ENCODE peak calls at places on chromosomes 12 and 14, in eight cellular contexts. O is HCT116, A is suprapubic skin, P is endothelial cell of umbilical vein, E is transverse colon, N is GM12892, B is K562, W is sigmoid colon. D is an unnamed sample.

GRCh38 chr14:28381656-28382055 is 384.9 kb upstream of the FOXG1 start:
- DNase-seq in W (no peak), E (no peak), B (no peak), P (no peak), A (no peak), N (no peak), O (no peak), D (no peak)

GRCh38 chr12:120916561-120916960 is 12.4 kb upstream of the SPPL3 start:
- DNase-seq in O (no peak), A (no peak), B (no peak), W (no peak), N (no peak), E (no peak), P (no peak), D (no peak)

GRCh38 chr12:99059824-99060526 is 414.9 kb downstream of the APAF1 start:
- DNase-seq in P (no peak), N (no peak), E (no peak), O (no peak), W (no peak), A (no peak), B (no peak), D (no peak)

GRCh38 chr12:94805749-94806148 is 155.4 kb upstream of the TMCC3 start:
- DNase-seq in W (no peak), A (no peak), O (no peak), E (no peak), N (no peak), P (peak; percentile 80), B (no peak), D (no peak)

GRCh38 chr12:10098762-10099161 is at the start of gene CLEC1A:
- DNase-seq in B (no peak), E (no peak), P (peak; percentile 82), A (no peak), N (no peak), O (no peak), W (no peak), D (no peak)

GRCh38 chr12:106386836-106387555 is 29.4 kb downstream of the POLR3B start:
- DNase-seq in W (no peak), E (no peak), O (no peak), A (no peak), B (no peak), P (no peak), N (no peak), D (no peak)

GRCh38 chr12:125776212-125776611 is 711.0 kb downstream of the AACS start:
- DNase-seq in A (no peak), P (no peak), O (no peak), N (no peak), E (no peak), W (no peak), B (no peak), D (no peak)

GRCh38 chr14:105076805-105077648 is 11.8 kb upstream of the GPR132 start:
- DNase-seq in A (peak; percentile 61), O (no peak), B (no peak), P (no peak), W (no peak), N (no peak), E (no peak), D (peak; percentile 83)

GRCh38 chr14:36238666-36239363 is 62.3 kb upstream of the PTCSC3 start:
- DNase-seq in W (no peak), B (no peak), E (no peak), A (no peak), P (no peak), N (no peak), O (no peak), D (no peak)

GRCh38 chr12:103879048-103879692 is 38.1 kb upstream of the NT5DC3 start:
- DNase-seq in O (no peak), N (no peak), E (no peak), W (no peak), A (no peak), B (no peak), P (no peak), D (no peak)

DNA sequence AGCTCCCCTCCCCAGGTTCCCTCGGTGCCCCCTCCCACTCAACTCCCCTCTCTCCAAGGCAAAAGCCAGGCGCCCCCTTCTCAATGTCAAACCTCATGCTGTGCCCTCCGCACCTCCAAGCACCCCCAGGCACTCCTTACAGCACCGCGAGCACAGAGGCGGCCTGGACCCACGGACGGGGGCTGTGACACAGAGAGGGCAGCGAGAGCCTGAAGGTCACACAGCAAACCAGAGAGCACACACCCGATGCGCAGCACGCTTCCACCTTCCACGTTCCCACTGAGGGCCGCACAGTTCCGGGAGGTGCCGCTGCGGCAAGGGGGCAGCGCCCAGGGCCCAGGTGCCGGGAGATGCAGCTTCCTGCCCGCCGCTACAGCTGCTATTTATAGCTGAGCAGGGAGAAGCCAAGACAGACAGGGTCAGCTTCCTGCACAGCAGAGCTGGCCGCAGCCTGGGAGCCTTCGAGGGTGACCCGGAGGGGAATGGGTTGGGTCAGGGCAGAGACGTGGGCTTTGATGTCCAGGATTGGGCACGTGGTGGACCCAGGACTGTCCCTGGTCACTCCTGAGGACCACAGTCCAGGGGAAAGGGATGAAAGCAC is 12.9 kb downstream of the NCOR2 start:
- DNase-seq in W (peak; percentile 57), A (no peak), E (no peak), P (no peak), O (no peak), N (no peak), B (no peak), D (no peak)
- TF ChIP-seq POLR2AphosphoS5 in W (no peak), A (no peak), E (no peak), P (no peak), O (no peak), N (no peak), B (no peak), D (no peak)

DNA sequence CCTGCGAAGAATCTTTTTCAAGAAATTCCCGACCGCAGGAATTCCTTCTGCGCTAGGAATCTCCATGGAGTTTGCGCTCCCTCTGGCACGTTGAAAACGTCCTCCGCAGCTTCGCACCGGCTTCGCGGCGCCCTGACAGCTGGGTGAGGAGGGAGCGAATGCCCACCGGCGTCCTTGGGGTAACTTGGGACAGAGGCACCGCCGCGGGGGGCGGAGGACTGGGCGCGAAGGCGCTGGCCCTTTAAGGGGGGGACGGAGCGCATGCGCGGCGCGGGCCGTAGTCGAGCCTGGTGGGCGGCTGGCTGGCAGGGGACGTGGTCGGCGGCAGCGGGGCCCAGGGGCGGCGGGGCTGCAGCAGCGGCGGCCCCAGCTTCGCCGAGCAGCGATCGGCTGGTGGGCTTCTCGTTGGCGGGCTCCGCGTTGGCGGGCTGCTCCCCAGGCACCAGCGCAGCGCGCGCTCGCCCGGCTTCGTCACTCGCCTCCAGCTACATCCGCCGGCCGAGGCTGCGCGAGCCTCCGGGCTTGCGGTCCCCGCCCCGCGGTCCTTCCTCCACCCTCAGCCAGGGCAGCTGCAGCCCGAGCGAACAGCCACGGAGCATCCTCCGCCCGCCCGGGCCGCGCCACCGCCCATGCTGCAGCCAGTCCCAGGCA is at the start of gene VASH1:
- DNase-seq in W (peak; percentile 86), N (peak; percentile 91), E (peak; percentile 53), P (peak; percentile 75), A (no peak), O (peak; percentile 15), B (peak; percentile 31), D (peak; percentile 37)
- TF ChIP-seq POLR2AphosphoS5 in W (no peak), N (no peak), E (no peak), P (peak; percentile 87), A (no peak), O (peak; percentile 84), B (no peak), D (no peak)

DNA sequence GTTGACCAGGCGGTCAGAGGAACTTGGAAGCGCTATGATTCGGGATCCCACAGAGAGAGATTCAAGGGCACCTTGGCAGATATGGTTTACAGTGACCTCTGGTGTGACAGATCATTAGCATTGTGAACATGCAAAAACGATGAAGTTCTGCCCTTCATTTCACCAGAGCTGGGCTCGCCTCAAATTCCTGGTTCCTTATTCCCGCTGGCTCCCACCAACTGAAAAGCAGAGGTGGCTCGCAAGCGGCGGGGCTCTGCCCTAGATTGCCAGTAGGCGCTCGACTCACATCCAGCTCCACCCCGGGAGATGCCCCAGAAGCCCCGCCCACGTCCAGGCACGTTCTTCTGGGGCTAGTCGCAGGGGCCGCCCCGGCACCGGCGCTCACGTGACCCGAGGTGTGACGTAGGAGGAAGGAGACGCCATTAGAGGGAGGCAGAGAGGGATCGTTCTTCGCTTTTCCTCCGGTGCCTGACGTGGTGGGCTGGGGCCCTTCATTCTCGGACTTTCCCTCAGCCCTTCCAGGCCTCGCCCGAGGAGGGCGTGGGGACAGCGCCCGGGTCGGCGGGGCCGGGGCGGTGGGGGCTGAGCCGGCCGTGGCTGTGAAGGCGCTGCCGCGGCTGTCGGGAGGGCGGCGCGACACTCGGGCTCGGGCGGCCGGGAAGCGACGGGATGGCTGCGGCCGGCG is at the start of gene RAB21:
- DNase-seq in B (peak; percentile 98), N (peak; percentile 86), E (peak; percentile 99), O (peak; percentile 92), W (peak; percentile 99), A (peak; percentile 99), P (peak; percentile 96), D (peak; percentile 99)
- TF ChIP-seq POLR2AphosphoS5 in B (peak; percentile 87), N (peak; percentile 88), E (peak; percentile 95), O (peak; percentile 95), W (peak; percentile 99), A (peak; percentile 93), P (peak; percentile 90), D (peak; percentile 93)

GRCh38 chr12:91918431-91918830 is 227.2 kb downstream of the BTG1 start:
- DNase-seq in N (no peak), O (no peak), P (no peak), A (no peak), E (no peak), W (no peak), B (no peak), D (no peak)
- TF ChIP-seq POLR2AphosphoS5 in N (no peak), O (no peak), P (no peak), A (no peak), E (no peak), W (no peak), B (no peak), D (no peak)